ENCODE peak calls at places on chromosomes 1 and 21, in four cellular contexts. K, W, H and L are unnamed samples.

GRCh38 chr1:203311368-203312301 is 6.3 kb downstream of the BTG2 start:
- DNase-seq in K (no peak), W (no peak), H (no peak), L (no peak)

GRCh38 chr1:204084247-204084772 is 11.4 kb downstream of the SOX13 start:
- DNase-seq in K (peak; percentile 98), W (no peak), H (peak; percentile 62), L (peak; percentile 92)

GRCh38 chr1:12464627-12465056 is 153.4 kb downstream of the DHRS3 start:
- DNase-seq in K (no peak), W (no peak), H (peak; percentile 60), L (no peak)

GRCh38 chr1:86195281-86195680 is 38.7 kb upstream of the COL24A1 start:
- DNase-seq in K (no peak), W (no peak), H (no peak), L (no peak)

GRCh38 chr1:53284224-53285020 is 43.4 kb downstream of the LRP8 start:
- DNase-seq in K (no peak), W (no peak), H (no peak), L (no peak)

GRCh38 chr21:41045534-41046268 is 122.3 kb upstream of the BACE2 start:
- DNase-seq in K (peak; percentile 60), W (no peak), H (peak; percentile 62), L (peak; percentile 64)

GRCh38 chr1:107669996-107670395 is 295.0 kb downstream of the VAV3 start:
- DNase-seq in K (no peak), W (no peak), H (no peak), L (peak; percentile 91)

GRCh38 chr1:201385299-201385891 is 7.9 kb upstream of the TNNT2 start:
- DNase-seq in K (peak; percentile 84), W (peak; percentile 29), H (peak; percentile 81), L (peak; percentile 85)

GRCh38 chr1:206979379-206980043 is 9.3 kb upstream of the FCAMR start:
- DNase-seq in K (no peak), W (no peak), H (peak; percentile 52), L (no peak)

GRCh38 chr1:231242516-231243198 is 1.6 kb downstream of the GNPAT start:
- DNase-seq in K (no peak), W (no peak), H (no peak), L (no peak)

GRCh38 chr1:235954306-235955283 is 87.9 kb upstream of the LYST start:
- DNase-seq in K (no peak), W (peak; percentile 90), H (no peak), L (no peak)

GRCh38 chr1:27575861-27576331 is 28.0 kb downstream of the AHDC1 start:
- DNase-seq in K (peak; percentile 85), W (peak; percentile 47), H (peak; percentile 85), L (peak; percentile 84)

GRCh38 chr1:205926213-205926612 is 17.0 kb downstream of the SLC26A9 start:
- DNase-seq in K (no peak), W (no peak), H (no peak), L (peak; percentile 0)

GRCh38 chr1:19178734-19179398 is 31.2 kb downstream of the UBR4 start:
- DNase-seq in K (no peak), W (no peak), H (no peak), L (no peak)

GRCh38 chr1:26530898-26531598 is 1.5 kb downstream of the RPS6KA1 start:
- DNase-seq in K (peak; percentile 94), W (no peak), H (peak; percentile 92), L (peak; percentile 81)

GRCh38 chr1:155324717-155325595 is 4.3 kb downstream of the RUSC1 start:
- DNase-seq in K (peak; percentile 89), W (peak; percentile 43), H (peak; percentile 86), L (peak; percentile 65)

GRCh38 chr1:202160377-202160940 is at the start of gene PTPN7:
- DNase-seq in K (peak; percentile 28), W (peak; percentile 84), H (no peak), L (peak; percentile 39)

GRCh38 chr1:56135864-56136147 is 443.6 kb downstream of the PLPP3 start:
- DNase-seq in K (no peak), W (no peak), H (no peak), L (no peak)

GRCh38 chr21:34722684-34723300 is 54.0 kb downstream of the CLIC6 start:
- DNase-seq in K (peak; percentile 70), W (no peak), H (no peak), L (no peak)

GRCh38 chr1:151166506-151166956 is 587 bp downstream of the SCNM1 start:
- DNase-seq in K (no peak), W (no peak), H (peak; percentile 54), L (no peak)

GRCh38 chr1:11948822-11949458 is 14.4 kb downstream of the PLOD1 start:
- DNase-seq in K (no peak), W (no peak), H (no peak), L (no peak)

GRCh38 chr1:17802164-17802563 is 47.0 kb downstream of the ACTL8 start:
- DNase-seq in K (no peak), W (no peak), H (no peak), L (peak; percentile 20)

GRCh38 chr1:178055779-178056471 is 38.0 kb upstream of the RASAL2 start:
- DNase-seq in K (no peak), W (no peak), H (peak; percentile 31), L (peak; percentile 32)

GRCh38 chr1:239757711-239758110 is 334.0 kb upstream of the FMN2 start:
- DNase-seq in K (no peak), W (no peak), H (no peak), L (no peak)

GRCh38 chr1:97137862-97138514 is 416.4 kb downstream of the PTBP2 start:
- DNase-seq in K (peak; percentile 44), W (no peak), H (peak; percentile 70), L (no peak)

GRCh38 chr1:48079096-48079495 is 81.9 kb upstream of the TRABD2B start:
- DNase-seq in K (no peak), W (no peak), H (no peak), L (no peak)

GRCh38 chr1:181106479-181106878 is 18.0 kb downstream of the IER5 start:
- DNase-seq in K (no peak), W (no peak), H (no peak), L (no peak)

GRCh38 chr1:64898107-64898861 is 68.1 kb downstream of the JAK1 start:
- DNase-seq in K (peak; percentile 80), W (peak; percentile 31), H (peak; percentile 93), L (peak; percentile 75)

GRCh38 chr1:4176841-4177240 is 276.8 kb upstream of the C1orf174 start:
- DNase-seq in K (no peak), W (no peak), H (no peak), L (no peak)

GRCh38 chr1:200036616-200037270 is 9.2 kb downstream of the NR5A2 start:
- DNase-seq in K (no peak), W (no peak), H (no peak), L (no peak)
- H3K27me3 ChIP-seq in K (peaks cover 39% of the 10 kb centered on the region), W (no peaks in the 10 kb centered on the region), H (peaks cover 90% of the 10 kb centered on the region), L (peaks cover 44% of the 10 kb centered on the region)

DNA sequence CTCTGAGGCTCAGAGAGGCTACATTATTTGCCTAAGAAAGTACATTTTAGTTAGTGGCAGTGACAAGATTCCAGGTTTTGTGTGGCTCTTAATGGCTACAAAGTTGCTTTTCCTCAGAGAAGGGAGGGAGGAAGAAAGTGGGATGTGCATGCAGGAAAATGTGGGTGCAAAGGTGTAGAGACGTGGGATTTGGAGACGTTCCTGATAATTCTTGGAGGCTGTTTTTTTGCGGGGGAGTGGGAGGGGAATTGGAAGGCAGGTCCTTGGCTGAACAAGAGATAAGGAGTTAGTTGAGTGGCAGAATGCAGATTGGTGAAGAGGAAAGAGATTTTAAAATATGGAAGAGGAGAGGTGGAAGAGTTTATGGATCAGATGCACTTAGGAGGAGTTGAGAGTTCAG is 258.1 kb downstream of the GRIK3 start:
- DNase-seq in K (no peak), W (no peak), H (no peak), L (no peak)
- H3K27me3 ChIP-seq in K (no peaks in the 10 kb centered on the region), W (no peaks in the 10 kb centered on the region), H (peaks cover 46% of the 10 kb centered on the region), L (peaks cover 33% of the 10 kb centered on the region)

DNA sequence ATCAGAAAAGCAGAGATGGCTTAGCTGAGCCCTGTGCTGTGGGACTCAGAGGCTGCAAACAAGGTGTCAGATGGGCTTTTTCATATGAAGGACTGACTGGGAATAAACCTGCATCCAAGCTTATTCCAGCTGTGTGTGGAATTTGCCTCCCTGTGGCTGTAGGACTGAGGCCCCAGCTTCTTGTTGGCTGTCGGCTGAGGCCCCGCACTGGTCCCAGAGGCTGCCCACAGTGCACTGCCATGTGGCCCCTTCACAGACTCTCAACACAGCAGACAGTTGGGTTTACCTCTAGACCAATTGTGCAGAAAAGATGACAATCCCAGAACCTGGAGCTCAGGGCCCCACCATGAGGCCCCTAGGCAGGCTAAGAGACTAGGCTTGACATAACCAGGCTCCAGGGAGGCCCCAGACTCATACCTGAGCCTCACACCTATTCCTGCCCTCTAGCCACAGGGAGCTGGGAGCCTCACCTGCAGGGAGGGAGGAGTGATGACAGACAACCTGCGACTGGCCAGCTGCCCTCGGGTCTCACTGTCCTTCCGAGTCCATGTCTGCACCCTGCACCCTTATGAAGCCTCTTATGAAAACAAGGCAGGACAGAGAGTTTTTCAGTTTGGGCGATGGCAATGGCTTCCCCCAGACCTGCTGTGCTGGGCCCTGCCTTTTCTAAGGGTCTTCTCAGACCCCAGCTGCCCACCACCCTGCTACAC is 615.5 kb downstream of the NPHP4 start:
- DNase-seq in K (no peak), W (no peak), H (no peak), L (peak; percentile 7)
- H3K27me3 ChIP-seq in K (no peaks in the 10 kb centered on the region), W (no peaks in the 10 kb centered on the region), H (no peaks in the 10 kb centered on the region), L (no peaks in the 10 kb centered on the region)

DNA sequence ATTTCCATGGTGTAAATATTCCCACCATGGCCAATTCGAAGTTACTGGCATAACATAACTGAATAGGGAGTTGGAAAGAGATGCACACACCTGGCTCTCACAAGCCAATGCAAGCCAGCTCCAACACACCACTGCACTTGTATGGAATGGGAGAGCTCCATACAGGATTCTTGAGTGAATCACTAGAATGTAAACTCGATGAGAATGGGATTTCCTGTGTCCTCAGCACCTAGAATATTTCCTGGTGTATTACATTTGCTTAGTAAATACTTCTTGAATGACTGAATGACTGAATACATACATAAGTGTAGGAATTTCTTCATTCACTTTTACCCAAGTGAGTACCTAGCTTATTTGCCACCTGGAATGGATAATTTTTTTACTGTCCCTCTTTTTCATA is 16.2 kb upstream of the PPIE start:
- DNase-seq in K (no peak), W (no peak), H (no peak), L (no peak)
- H3K27me3 ChIP-seq in K (peaks cover 23% of the 10 kb centered on the region), W (no peaks in the 10 kb centered on the region), H (peaks cover 55% of the 10 kb centered on the region), L (peaks cover 36% of the 10 kb centered on the region)

GRCh38 chr1:34621916-34622315 is 132.9 kb upstream of the GJB5 start:
- DNase-seq in K (no peak), W (no peak), H (no peak), L (no peak)
- H3K27me3 ChIP-seq in K (no peaks in the 10 kb centered on the region), W (no peaks in the 10 kb centered on the region), H (no peaks in the 10 kb centered on the region), L (peaks cover 49% of the 10 kb centered on the region)

DNA sequence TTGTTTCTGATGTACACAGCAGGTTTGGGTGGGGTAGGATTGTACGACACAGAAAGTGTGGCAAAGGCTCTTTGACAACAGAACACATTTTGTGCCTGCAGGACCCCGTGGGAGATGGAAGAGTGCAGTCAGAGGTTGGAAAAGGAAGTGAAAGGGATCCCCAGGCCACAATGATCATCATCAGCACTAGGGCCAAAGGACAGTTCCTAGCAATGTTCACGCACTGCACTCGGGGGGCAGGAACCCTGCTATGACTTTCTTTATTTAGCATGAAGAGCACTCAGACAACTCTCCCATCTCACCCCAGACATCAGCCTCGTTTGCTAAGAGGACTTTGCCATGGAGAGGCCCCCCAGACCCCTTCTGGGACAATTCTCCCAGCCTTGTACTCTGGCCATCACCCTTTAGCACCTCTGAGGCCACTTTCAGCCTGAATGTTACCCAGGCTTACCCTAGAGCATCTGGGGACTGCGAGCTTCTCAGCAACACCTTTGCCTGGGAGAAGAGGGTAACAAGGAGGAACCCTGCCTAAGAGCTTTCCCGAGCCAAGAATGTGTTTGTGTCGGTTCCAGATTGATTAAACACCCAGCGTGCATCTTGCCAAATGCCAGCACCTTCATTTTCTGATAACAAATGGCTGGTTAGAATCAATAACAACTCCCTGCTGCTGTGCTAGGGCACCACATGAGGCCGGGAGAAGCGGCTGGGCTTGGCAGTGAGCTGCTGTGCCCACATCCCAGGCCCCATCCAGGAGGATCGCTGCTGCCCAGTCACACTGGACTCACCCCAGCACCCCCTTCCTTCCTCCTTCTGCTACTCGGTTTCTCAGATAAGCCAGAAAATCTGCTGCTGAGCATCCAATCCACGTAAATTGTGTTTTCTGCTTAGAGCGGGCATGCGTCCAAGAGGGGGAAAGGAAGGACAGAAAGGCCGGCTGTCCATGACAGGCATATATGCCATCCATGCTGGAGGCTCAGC is 633.1 kb downstream of the AJAP1 start:
- DNase-seq in K (no peak), W (no peak), H (no peak), L (no peak)
- H3K27me3 ChIP-seq in K (no peaks in the 10 kb centered on the region), W (no peaks in the 10 kb centered on the region), H (no peaks in the 10 kb centered on the region), L (no peaks in the 10 kb centered on the region)